ENCODE peak calls at places on chromosomes 16 and 17, in five cellular contexts. H is activated naive CD4-positive, alpha-beta T cell; A is nephron progenitor cell; C is KG1; S is CD4-positive, CD25-positive, alpha-beta regulatory T cell. G is an unnamed sample.

GRCh38 chr16:22264786-22265185 is 32.4 kb upstream of the POLR3E start:
- DNase-seq in C (no peak), A (no peak), H (no peak), S (no peak), G (peak)

GRCh38 chr16:81707411-81708321 is 71.4 kb upstream of the PLCG2 start:
- DNase-seq in H (no peak), C (no peak), S (no peak), A (no peak), G (no peak)

GRCh38 chr17:49414271-49414621 is 436 bp downstream of the PHB1 start:
- DNase-seq in A (peak), H (no peak), C (no peak), S (no peak), G (no peak)

GRCh38 chr16:58418601-58419000 is 26.3 kb downstream of the GINS3 start:
- DNase-seq in A (no peak), S (no peak), C (no peak), H (no peak), G (no peak)

GRCh38 chr17:37041931-37042330 is 93.2 kb downstream of the AATF start:
- DNase-seq in A (no peak), C (no peak), S (no peak), H (no peak), G (no peak)

GRCh38 chr17:8966926-8967325 is 1.4 kb upstream of the PIK3R5 start:
- DNase-seq in A (no peak), S (no peak), H (no peak), C (no peak), G (no peak)

GRCh38 chr17:63932008-63932561 is at the start of gene CD79B:
- DNase-seq in H (no peak), C (no peak), S (peak), A (no peak), G (no peak)

GRCh38 chr17:32191306-32191705 is 49.0 kb downstream of the RHOT1 start:
- DNase-seq in H (no peak), A (no peak), S (no peak), C (no peak), G (no peak)

GRCh38 chr17:74877592-74878543 is 5.1 kb upstream of the FDXR start:
- DNase-seq in S (no peak), C (no peak), A (no peak), H (no peak), G (no peak)

GRCh38 chr17:32341141-32341856 is 674 bp downstream of the C17orf75 start:
- DNase-seq in H (no peak), S (peak), A (no peak), C (peak), G (peak)

GRCh38 chr17:44348234-44348987 is 3.3 kb downstream of the GRN start:
- DNase-seq in C (no peak), H (no peak), S (no peak), A (no peak), G (no peak)

GRCh38 chr16:85171004-85171808 is 58.9 kb upstream of the CIBAR2 start:
- DNase-seq in S (no peak), A (no peak), H (no peak), C (no peak), G (no peak)

GRCh38 chr17:27690882-27691281 is 59.9 kb downstream of the LGALS9 start:
- DNase-seq in S (no peak), A (no peak), C (no peak), H (no peak), G (no peak)

GRCh38 chr17:79132271-79133064 is 57.8 kb downstream of the ENGASE start:
- DNase-seq in A (no peak), C (no peak), S (no peak), H (no peak), G (no peak)

GRCh38 chr17:40017422-40018080 is 2.3 kb downstream of the CSF3 start:
- DNase-seq in A (no peak), H (no peak), S (no peak), C (no peak), G (no peak)

GRCh38 chr17:73759324-73760185 is 115.3 kb upstream of the SDK2 start:
- DNase-seq in S (no peak), H (no peak), A (no peak), C (no peak), G (peak)

GRCh38 chr16:88069397-88070168 is 118.3 kb downstream of the BANP start:
- DNase-seq in C (no peak), S (no peak), H (no peak), A (no peak), G (no peak)

GRCh38 chr16:3594316-3595109 is 16.9 kb downstream of the SLX4 start:
- DNase-seq in A (no peak), S (no peak), H (no peak), C (no peak), G (no peak)

GRCh38 chr17:34825102-34825501 is 136.2 kb downstream of the CCT6B start:
- DNase-seq in S (no peak), C (no peak), A (no peak), H (no peak), G (no peak)

GRCh38 chr17:78399693-78400144 is 21.3 kb downstream of the PGS1 start:
- DNase-seq in H (no peak), C (no peak), S (no peak), A (no peak), G (no peak)

GRCh38 chr16:85204242-85205010 is 92.2 kb upstream of the CIBAR2 start:
- DNase-seq in A (no peak), S (no peak), C (no peak), H (no peak), G (no peak)

GRCh38 chr16:4319454-4319853 is 3.6 kb downstream of the GLIS2 start:
- DNase-seq in S (no peak), A (no peak), C (no peak), H (no peak), G (no peak)

G was measured in retina.